ENCODE peak calls at places on chromosomes 16 and 17, in ten cellular contexts. One of them, this sample, is unnamed.

GRCh38 chr17:4427505-4427904 is 6.2 kb upstream of the SPNS3 start:
- DNase-seq in NCI-H1092 treated with DMSO at 0.1 percent for 48 hours: no peak
- DNase-seq in left lung: no peak
- DNase-seq in HT1080: no peak
- DNase-seq in H9: no peak
- DNase-seq in upper lobe of right lung: no peak
- DNase-seq in DMS153: no peak
- DNase-seq in T-helper 1 cell: no peak
- DNase-seq in nucleus accumbens: no peak
- DNase-seq in type B pancreatic cell: no peak
- DNase-seq in this sample: no peak

GRCh38 chr17:78252111-78252634 is 20.7 kb downstream of the TMEM235 start:
- DNase-seq in NCI-H1092 treated with DMSO at 0.1 percent for 48 hours: no peak
- DNase-seq in left lung: no peak
- DNase-seq in HT1080: no peak
- DNase-seq in H9: peak
- DNase-seq in upper lobe of right lung: peak
- DNase-seq in DMS153: no peak
- DNase-seq in T-helper 1 cell: peak
- DNase-seq in nucleus accumbens: no peak
- DNase-seq in type B pancreatic cell: no peak
- DNase-seq in this sample: peak

GRCh38 chr17:50055055-50055425 is 870 bp upstream of the ITGA3 start:
- DNase-seq in NCI-H1092 treated with DMSO at 0.1 percent for 48 hours: no peak
- DNase-seq in left lung: peak
- DNase-seq in HT1080: peak
- DNase-seq in H9: peak
- DNase-seq in upper lobe of right lung: peak
- DNase-seq in DMS153: peak
- DNase-seq in T-helper 1 cell: no peak
- DNase-seq in nucleus accumbens: no peak
- DNase-seq in type B pancreatic cell: no peak
- DNase-seq in this sample: peak

GRCh38 chr16:17416461-17417221 is 54.1 kb downstream of the XYLT1 start:
- DNase-seq in NCI-H1092 treated with DMSO at 0.1 percent for 48 hours: no peak
- DNase-seq in left lung: peak
- DNase-seq in HT1080: no peak
- DNase-seq in H9: peak
- DNase-seq in upper lobe of right lung: peak
- DNase-seq in DMS153: peak
- DNase-seq in T-helper 1 cell: no peak
- DNase-seq in nucleus accumbens: peak
- DNase-seq in type B pancreatic cell: no peak
- DNase-seq in this sample: peak

GRCh38 chr16:85611205-85611454 is 2.0 kb upstream of the GSE1 start:
- DNase-seq in NCI-H1092 treated with DMSO at 0.1 percent for 48 hours: no peak
- DNase-seq in left lung: no peak
- DNase-seq in HT1080: no peak
- DNase-seq in H9: no peak
- DNase-seq in upper lobe of right lung: no peak
- DNase-seq in DMS153: no peak
- DNase-seq in T-helper 1 cell: no peak
- DNase-seq in nucleus accumbens: no peak
- DNase-seq in type B pancreatic cell: no peak
- DNase-seq in this sample: no peak

GRCh38 chr17:50547736-50548083 is 736 bp downstream of the SPATA20 start:
- DNase-seq in NCI-H1092 treated with DMSO at 0.1 percent for 48 hours: no peak
- DNase-seq in left lung: peak
- DNase-seq in HT1080: no peak
- DNase-seq in H9: no peak
- DNase-seq in upper lobe of right lung: no peak
- DNase-seq in DMS153: no peak
- DNase-seq in T-helper 1 cell: no peak
- DNase-seq in nucleus accumbens: no peak
- DNase-seq in type B pancreatic cell: no peak
- DNase-seq in this sample: no peak

GRCh38 chr17:49180303-49180702 is 30.1 kb downstream of the GNGT2 start:
- DNase-seq in NCI-H1092 treated with DMSO at 0.1 percent for 48 hours: peak
- DNase-seq in left lung: peak
- DNase-seq in HT1080: peak
- DNase-seq in H9: peak
- DNase-seq in upper lobe of right lung: peak
- DNase-seq in DMS153: no peak
- DNase-seq in T-helper 1 cell: peak
- DNase-seq in nucleus accumbens: peak
- DNase-seq in type B pancreatic cell: no peak
- DNase-seq in this sample: peak

GRCh38 chr17:73503560-73503959 is 140.7 kb downstream of the SDK2 start:
- DNase-seq in NCI-H1092 treated with DMSO at 0.1 percent for 48 hours: no peak
- DNase-seq in left lung: no peak
- DNase-seq in HT1080: peak
- DNase-seq in H9: no peak
- DNase-seq in upper lobe of right lung: no peak
- DNase-seq in DMS153: no peak
- DNase-seq in T-helper 1 cell: no peak
- DNase-seq in nucleus accumbens: no peak
- DNase-seq in type B pancreatic cell: no peak
- DNase-seq in this sample: no peak

GRCh38 chr17:30323262-30323894 is 10.5 kb downstream of the TMIGD1 start:
- DNase-seq in NCI-H1092 treated with DMSO at 0.1 percent for 48 hours: no peak
- DNase-seq in left lung: no peak
- DNase-seq in HT1080: no peak
- DNase-seq in H9: no peak
- DNase-seq in upper lobe of right lung: no peak
- DNase-seq in DMS153: peak
- DNase-seq in T-helper 1 cell: peak
- DNase-seq in nucleus accumbens: no peak
- DNase-seq in type B pancreatic cell: no peak
- DNase-seq in this sample: peak

GRCh38 chr17:52721932-52722331 is 563.4 kb upstream of the CA10 start:
- DNase-seq in NCI-H1092 treated with DMSO at 0.1 percent for 48 hours: no peak
- DNase-seq in left lung: no peak
- DNase-seq in HT1080: no peak
- DNase-seq in H9: no peak
- DNase-seq in upper lobe of right lung: no peak
- DNase-seq in DMS153: peak
- DNase-seq in T-helper 1 cell: no peak
- DNase-seq in nucleus accumbens: no peak
- DNase-seq in type B pancreatic cell: no peak
- DNase-seq in this sample: no peak

GRCh38 chr16:20094157-20094556 is 20.5 kb upstream of the GPR139 start:
- DNase-seq in NCI-H1092 treated with DMSO at 0.1 percent for 48 hours: no peak
- DNase-seq in left lung: no peak
- DNase-seq in HT1080: no peak
- DNase-seq in H9: no peak
- DNase-seq in upper lobe of right lung: no peak
- DNase-seq in DMS153: no peak
- DNase-seq in T-helper 1 cell: no peak
- DNase-seq in nucleus accumbens: no peak
- DNase-seq in type B pancreatic cell: no peak
- DNase-seq in this sample: no peak

GRCh38 chr16:49067776-49068175 is 213.9 kb downstream of the CBLN1 start:
- DNase-seq in NCI-H1092 treated with DMSO at 0.1 percent for 48 hours: no peak
- DNase-seq in left lung: no peak
- DNase-seq in HT1080: no peak
- DNase-seq in H9: no peak
- DNase-seq in upper lobe of right lung: no peak
- DNase-seq in DMS153: no peak
- DNase-seq in T-helper 1 cell: no peak
- DNase-seq in nucleus accumbens: no peak
- DNase-seq in type B pancreatic cell: no peak
- DNase-seq in this sample: no peak

GRCh38 chr16:50781043-50781442 is 39.2 kb downstream of the CYLD start:
- DNase-seq in NCI-H1092 treated with DMSO at 0.1 percent for 48 hours: no peak
- DNase-seq in left lung: no peak
- DNase-seq in HT1080: no peak
- DNase-seq in H9: peak
- DNase-seq in upper lobe of right lung: no peak
- DNase-seq in DMS153: no peak
- DNase-seq in T-helper 1 cell: no peak
- DNase-seq in nucleus accumbens: no peak
- DNase-seq in type B pancreatic cell: no peak
- DNase-seq in this sample: no peak

GRCh38 chr16:83308414-83308813 is 499.4 kb upstream of the HSBP1 start:
- DNase-seq in NCI-H1092 treated with DMSO at 0.1 percent for 48 hours: no peak
- DNase-seq in left lung: no peak
- DNase-seq in HT1080: no peak
- DNase-seq in H9: no peak
- DNase-seq in upper lobe of right lung: no peak
- DNase-seq in DMS153: no peak
- DNase-seq in T-helper 1 cell: no peak
- DNase-seq in nucleus accumbens: no peak
- DNase-seq in type B pancreatic cell: no peak
- DNase-seq in this sample: no peak

This sample was measured in T-helper 9 cell.